ENCODE peak calls at places on chromosome 4, in four cellular contexts. N is NT2/D1; I is ascending aorta; F is activated CD8-positive, alpha-beta memory T cell treated with anti-CD3 and anti-CD28 coated beads for 48 hours. U is an unnamed sample.

GRCh38 chr4:74567981-74568380 is 123.0 kb downstream of the AREG start:
- DNase-seq in N (no peak), I (no peak), F (no peak), U (no peak)

GRCh38 chr4:54146139-54146538 is 46.2 kb downstream of the GSX2 start:
- DNase-seq in N (no peak), I (no peak), F (no peak), U (no peak)

GRCh38 chr4:26343041-26343403 is 22.2 kb downstream of the RBPJ start:
- DNase-seq in N (no peak), I (no peak), F (no peak), U (no peak)

GRCh38 chr4:119124314-119124713 is 11.3 kb upstream of the MYOZ2 start:
- DNase-seq in N (no peak), I (no peak), F (no peak), U (no peak)

GRCh38 chr4:40333921-40334352 is 1.2 kb upstream of the CHRNA9 start:
- DNase-seq in N (no peak), I (no peak), F (no peak), U (no peak)

GRCh38 chr4:46931981-46932380 is 22.9 kb upstream of the COX7B2 start:
- DNase-seq in N (peak), I (no peak), F (no peak), U (no peak)

GRCh38 chr4:7282094-7282370 is 89.7 kb downstream of the SORCS2 start:
- DNase-seq in N (no peak), I (no peak), F (no peak), U (no peak)

GRCh38 chr4:170672571-170672970 is 582.8 kb upstream of the AADAT start:
- DNase-seq in N (no peak), I (no peak), F (no peak), U (no peak)

GRCh38 chr4:94410678-94411206 is 41.0 kb upstream of the PDLIM5 start:
- DNase-seq in N (no peak), I (peak), F (no peak), U (no peak)

GRCh38 chr4:152975615-152976465 is 39.7 kb downstream of the FHDC1 start:
- DNase-seq in N (no peak), I (no peak), F (no peak), U (no peak)

GRCh38 chr4:7692451-7693236 is 247.0 kb downstream of the AFAP1 start:
- DNase-seq in N (no peak), I (no peak), F (no peak), U (no peak)

GRCh38 chr4:82801910-82802521 is 3.4 kb upstream of the SCD5 start:
- DNase-seq in N (no peak), I (no peak), F (no peak), U (no peak)

GRCh38 chr4:137949746-137950145 is 292.4 kb downstream of the SLC7A11 start:
- DNase-seq in N (no peak), I (no peak), F (no peak), U (no peak)

GRCh38 chr4:114688063-114688462 is 89.5 kb downstream of the UGT8 start:
- DNase-seq in N (no peak), I (no peak), F (no peak), U (no peak)

GRCh38 chr4:24867766-24868296 is 45.0 kb downstream of the CCDC149 start:
- DNase-seq in N (no peak), I (no peak), F (no peak), U (no peak)

GRCh38 chr4:40196724-40197281 is at the start of gene RHOH:
- DNase-seq in N (no peak), I (no peak), F (no peak), U (no peak)

GRCh38 chr4:81084029-81084428 is 53.5 kb downstream of the BMP3 start:
- DNase-seq in N (no peak), I (no peak), F (no peak), U (no peak)

GRCh38 chr4:116668190-116668589 is 417.2 kb downstream of the TRAM1L1 start:
- DNase-seq in N (no peak), I (no peak), F (no peak), U (no peak)

GRCh38 chr4:4866124-4866832 is 6.8 kb downstream of the MSX1 start:
- DNase-seq in N (no peak), I (no peak), F (no peak), U (no peak)

GRCh38 chr4:7759221-7759620 is 180.4 kb downstream of the AFAP1 start:
- DNase-seq in N (no peak), I (no peak), F (no peak), U (no peak)

GRCh38 chr4:28760003-28760402 is 1899.4 kb downstream of the STIM2 start:
- DNase-seq in N (no peak), I (no peak), F (no peak), U (no peak)

GRCh38 chr4:164937576-164938270 is 39.7 kb downstream of the TRIM61 start:
- DNase-seq in N (no peak), I (no peak), F (no peak), U (no peak)

GRCh38 chr4:111215755-111216154 is 592.9 kb upstream of the PITX2 start:
- DNase-seq in N (no peak), I (no peak), F (no peak), U (no peak)

GRCh38 chr4:13553081-13553480 is 8.8 kb upstream of the NKX3-2 start:
- DNase-seq in N (no peak), I (no peak), F (no peak), U (no peak)

GRCh38 chr4:150156543-150156942 is 78.3 kb downstream of the DCLK2 start:
- DNase-seq in N (no peak), I (no peak), F (no peak), U (no peak)

U was measured in mesothelial cell of epicardium.